ENCODE peak calls at places on chromosomes 4 and X, in seven cellular contexts. One of them, this sample, is unnamed.

GRCh38 chrX:152635941-152636340 is 1.8 kb upstream of the GABRQ start:
- DNase-seq in cardiac muscle cell: peak; percentile 58
- DNase-seq in fibroblast of mammary gland: peak; percentile 65
- DNase-seq in astrocyte of the spinal cord: peak; percentile 65
- DNase-seq in psoas muscle: no peak
- DNase-seq in epithelial cell of esophagus: peak; percentile 55
- DNase-seq in ovary: no peak
- DNase-seq in this sample: no peak

GRCh38 chr4:28443786-28444412 is 1583.3 kb downstream of the STIM2 start:
- DNase-seq in cardiac muscle cell: peak; percentile 9
- DNase-seq in fibroblast of mammary gland: peak; percentile 58
- DNase-seq in astrocyte of the spinal cord: no peak
- DNase-seq in psoas muscle: no peak
- DNase-seq in epithelial cell of esophagus: peak; percentile 77
- DNase-seq in ovary: no peak
- DNase-seq in this sample: no peak

GRCh38 chr4:157196050-157196449 is 24.5 kb upstream of the GRIA2 start:
- DNase-seq in cardiac muscle cell: no peak
- DNase-seq in fibroblast of mammary gland: no peak
- DNase-seq in astrocyte of the spinal cord: no peak
- DNase-seq in psoas muscle: no peak
- DNase-seq in epithelial cell of esophagus: no peak
- DNase-seq in ovary: no peak
- DNase-seq in this sample: no peak

GRCh38 chrX:68757331-68757730 is 71.5 kb upstream of the EFNB1 start:
- DNase-seq in cardiac muscle cell: no peak
- DNase-seq in fibroblast of mammary gland: no peak
- DNase-seq in astrocyte of the spinal cord: no peak
- DNase-seq in psoas muscle: no peak
- DNase-seq in epithelial cell of esophagus: no peak
- DNase-seq in ovary: no peak
- DNase-seq in this sample: peak; percentile 46

GRCh38 chr4:76689079-76689817 is 208.7 kb downstream of the SOWAHB start:
- DNase-seq in cardiac muscle cell: peak; percentile 75
- DNase-seq in fibroblast of mammary gland: no peak
- DNase-seq in astrocyte of the spinal cord: peak; percentile 39
- DNase-seq in psoas muscle: peak; percentile 30
- DNase-seq in epithelial cell of esophagus: peak; percentile 79
- DNase-seq in ovary: peak; percentile 14
- DNase-seq in this sample: no peak

GRCh38 chr4:152981278-152981677 is 45.2 kb downstream of the FHDC1 start:
- DNase-seq in cardiac muscle cell: no peak
- DNase-seq in fibroblast of mammary gland: no peak
- DNase-seq in astrocyte of the spinal cord: no peak
- DNase-seq in psoas muscle: no peak
- DNase-seq in epithelial cell of esophagus: peak; percentile 85
- DNase-seq in ovary: no peak
- DNase-seq in this sample: no peak

GRCh38 chrX:40106677-40107290 is 9.0 kb upstream of the BCOR start:
- DNase-seq in cardiac muscle cell: no peak
- DNase-seq in fibroblast of mammary gland: no peak
- DNase-seq in astrocyte of the spinal cord: no peak
- DNase-seq in psoas muscle: no peak
- DNase-seq in epithelial cell of esophagus: no peak
- DNase-seq in ovary: no peak
- DNase-seq in this sample: no peak

GRCh38 chr4:24321151-24321550 is 263.2 kb downstream of the DHX15 start:
- DNase-seq in cardiac muscle cell: no peak
- DNase-seq in fibroblast of mammary gland: peak; percentile 73
- DNase-seq in astrocyte of the spinal cord: peak; percentile 81
- DNase-seq in psoas muscle: no peak
- DNase-seq in epithelial cell of esophagus: peak; percentile 83
- DNase-seq in ovary: no peak
- DNase-seq in this sample: no peak

GRCh38 chr4:143617994-143618679 is 82.3 kb downstream of the FREM3 start:
- DNase-seq in cardiac muscle cell: no peak
- DNase-seq in fibroblast of mammary gland: peak; percentile 41
- DNase-seq in astrocyte of the spinal cord: peak; percentile 6
- DNase-seq in psoas muscle: no peak
- DNase-seq in epithelial cell of esophagus: no peak
- DNase-seq in ovary: peak; percentile 8
- DNase-seq in this sample: no peak

GRCh38 chrX:39855748-39856129 is 242.0 kb downstream of the BCOR start:
- DNase-seq in cardiac muscle cell: no peak
- DNase-seq in fibroblast of mammary gland: peak; percentile 29
- DNase-seq in astrocyte of the spinal cord: no peak
- DNase-seq in psoas muscle: no peak
- DNase-seq in epithelial cell of esophagus: peak; percentile 13
- DNase-seq in ovary: no peak
- DNase-seq in this sample: no peak

GRCh38 chrX:155048997-155049619 is 21.8 kb downstream of the CMC4 start:
- DNase-seq in cardiac muscle cell: peak; percentile 67
- DNase-seq in fibroblast of mammary gland: peak; percentile 68
- DNase-seq in astrocyte of the spinal cord: peak; percentile 53
- DNase-seq in psoas muscle: peak; percentile 19
- DNase-seq in epithelial cell of esophagus: peak; percentile 55
- DNase-seq in ovary: peak; percentile 32
- DNase-seq in this sample: no peak

DNA sequence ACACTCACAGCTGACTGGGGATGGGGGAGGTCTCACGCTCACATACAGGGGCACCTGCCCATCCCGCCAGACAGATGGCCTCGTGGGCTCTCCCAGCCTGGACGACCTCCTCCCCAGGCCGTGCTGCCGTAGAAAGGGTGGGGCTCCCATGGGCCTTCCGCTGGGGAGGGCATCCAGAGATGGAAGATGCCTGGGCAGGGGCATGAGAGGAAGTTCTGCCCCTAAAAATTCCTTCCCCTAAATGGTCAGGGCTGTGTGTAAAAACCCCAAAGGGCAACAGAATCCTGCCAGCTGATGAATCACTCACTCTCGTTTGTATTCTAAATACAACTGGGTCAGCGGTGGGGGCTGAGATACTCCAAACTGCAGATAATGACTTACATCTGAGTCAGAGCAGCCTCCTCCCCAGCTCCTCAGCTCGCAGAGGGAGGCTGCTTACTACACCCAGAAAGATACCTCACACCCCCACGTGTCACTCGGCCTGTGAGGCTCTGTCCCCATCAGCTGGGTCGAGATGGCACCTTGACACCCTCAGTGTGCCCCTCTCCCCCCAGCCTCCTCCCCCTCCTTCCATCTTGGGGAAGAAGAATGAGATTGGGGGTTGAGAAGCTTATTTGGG is 10.1 kb downstream of the WDR1 start:
- DNase-seq in cardiac muscle cell: no peak
- DNase-seq in fibroblast of mammary gland: peak; percentile 97
- DNase-seq in astrocyte of the spinal cord: peak; percentile 97
- DNase-seq in psoas muscle: peak; percentile 80
- DNase-seq in epithelial cell of esophagus: peak; percentile 97
- DNase-seq in ovary: peak; percentile 83
- DNase-seq in this sample: no peak
- H3K4me3 ChIP-seq in cardiac muscle cell: no peak overlapping the region
- H3K4me3 ChIP-seq in fibroblast of mammary gland: peak overlapping the region; percentile 26
- H3K4me3 ChIP-seq in astrocyte of the spinal cord: peak overlapping the region; percentile 4
- H3K4me3 ChIP-seq in psoas muscle: peak overlapping the region; percentile 41
- H3K4me3 ChIP-seq in epithelial cell of esophagus: no peak overlapping the region
- H3K4me3 ChIP-seq in ovary: peak overlapping the region; percentile 33
- H3K4me3 ChIP-seq in this sample: no peak overlapping the region

GRCh38 chr4:7853271-7853670 is 86.4 kb downstream of the AFAP1 start:
- DNase-seq in cardiac muscle cell: no peak
- DNase-seq in fibroblast of mammary gland: no peak
- DNase-seq in astrocyte of the spinal cord: no peak
- DNase-seq in psoas muscle: no peak
- DNase-seq in epithelial cell of esophagus: no peak
- DNase-seq in ovary: no peak
- DNase-seq in this sample: no peak

GRCh38 chr4:7852568-7853185 is 87.0 kb downstream of the AFAP1 start:
- DNase-seq in cardiac muscle cell: no peak
- DNase-seq in fibroblast of mammary gland: no peak
- DNase-seq in astrocyte of the spinal cord: peak; percentile 87
- DNase-seq in psoas muscle: no peak
- DNase-seq in epithelial cell of esophagus: peak; percentile 63
- DNase-seq in ovary: no peak
- DNase-seq in this sample: no peak

GRCh38 chr4:7847206-7847605 is 92.5 kb downstream of the AFAP1 start:
- DNase-seq in cardiac muscle cell: no peak
- DNase-seq in fibroblast of mammary gland: no peak
- DNase-seq in astrocyte of the spinal cord: no peak
- DNase-seq in psoas muscle: no peak
- DNase-seq in epithelial cell of esophagus: no peak
- DNase-seq in ovary: no peak
- DNase-seq in this sample: no peak

GRCh38 chr4:7854211-7854610 is 85.5 kb downstream of the AFAP1 start:
- DNase-seq in cardiac muscle cell: no peak
- DNase-seq in fibroblast of mammary gland: no peak
- DNase-seq in astrocyte of the spinal cord: no peak
- DNase-seq in psoas muscle: no peak
- DNase-seq in epithelial cell of esophagus: no peak
- DNase-seq in ovary: no peak
- DNase-seq in this sample: no peak

GRCh38 chr4:7850489-7850888 is 89.2 kb downstream of the AFAP1 start:
- DNase-seq in cardiac muscle cell: no peak
- DNase-seq in fibroblast of mammary gland: no peak
- DNase-seq in astrocyte of the spinal cord: no peak
- DNase-seq in psoas muscle: no peak
- DNase-seq in epithelial cell of esophagus: no peak
- DNase-seq in ovary: no peak
- DNase-seq in this sample: no peak
- TF ChIP-seq CTCF in cardiac muscle cell: no peak
- TF ChIP-seq CTCF in fibroblast of mammary gland: no peak
- TF ChIP-seq CTCF in astrocyte of the spinal cord: no peak
- TF ChIP-seq CTCF in psoas muscle: no peak
- TF ChIP-seq CTCF in epithelial cell of esophagus: no peak
- TF ChIP-seq CTCF in ovary: no peak
- TF ChIP-seq CTCF in this sample: no peak

GRCh38 chr4:169188204-169188603 is 82.6 kb downstream of the SH3RF1 start:
- DNase-seq in cardiac muscle cell: no peak
- DNase-seq in fibroblast of mammary gland: no peak
- DNase-seq in astrocyte of the spinal cord: no peak
- DNase-seq in psoas muscle: no peak
- DNase-seq in epithelial cell of esophagus: no peak
- DNase-seq in ovary: no peak
- DNase-seq in this sample: no peak

GRCh38 chr4:169185133-169185956 is 85.4 kb downstream of the SH3RF1 start:
- DNase-seq in cardiac muscle cell: no peak
- DNase-seq in fibroblast of mammary gland: no peak
- DNase-seq in astrocyte of the spinal cord: no peak
- DNase-seq in psoas muscle: no peak
- DNase-seq in epithelial cell of esophagus: peak; percentile 18
- DNase-seq in ovary: no peak
- DNase-seq in this sample: no peak

GRCh38 chr4:169184236-169184635 is 86.5 kb downstream of the SH3RF1 start:
- DNase-seq in cardiac muscle cell: no peak
- DNase-seq in fibroblast of mammary gland: peak; percentile 60
- DNase-seq in astrocyte of the spinal cord: no peak
- DNase-seq in psoas muscle: no peak
- DNase-seq in epithelial cell of esophagus: no peak
- DNase-seq in ovary: no peak
- DNase-seq in this sample: no peak

GRCh38 chr4:169184686-169185085 is 86.1 kb downstream of the SH3RF1 start:
- DNase-seq in cardiac muscle cell: no peak
- DNase-seq in fibroblast of mammary gland: no peak
- DNase-seq in astrocyte of the spinal cord: no peak
- DNase-seq in psoas muscle: no peak
- DNase-seq in epithelial cell of esophagus: peak; percentile 49
- DNase-seq in ovary: no peak
- DNase-seq in this sample: no peak

DNA sequence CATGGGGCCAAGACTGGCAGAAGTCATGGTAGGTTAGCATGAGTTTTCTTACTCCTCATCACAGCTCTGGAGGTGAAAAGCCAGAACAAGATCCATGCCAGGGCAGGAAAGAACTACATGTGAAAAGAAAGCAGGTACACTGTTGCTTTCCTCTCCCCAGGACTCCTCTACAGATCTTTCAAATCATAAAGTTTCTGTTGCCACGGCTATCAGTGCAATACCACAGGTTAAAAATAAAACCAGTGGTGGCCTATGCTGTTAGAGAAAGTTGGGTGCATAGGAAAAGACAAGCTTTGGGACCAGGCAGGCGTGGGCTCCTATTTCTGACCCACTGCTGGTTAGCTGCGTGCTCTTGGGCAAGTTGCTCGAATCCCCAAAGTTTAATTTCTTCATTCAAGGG is 81.4 kb downstream of the SH3RF1 start:
- DNase-seq in cardiac muscle cell: no peak
- DNase-seq in fibroblast of mammary gland: no peak
- DNase-seq in astrocyte of the spinal cord: no peak
- DNase-seq in psoas muscle: no peak
- DNase-seq in epithelial cell of esophagus: no peak
- DNase-seq in ovary: no peak
- DNase-seq in this sample: no peak
- H3K4me3 ChIP-seq in cardiac muscle cell: no peak overlapping the region
- H3K4me3 ChIP-seq in fibroblast of mammary gland: no peak overlapping the region
- H3K4me3 ChIP-seq in astrocyte of the spinal cord: no peak overlapping the region
- H3K4me3 ChIP-seq in psoas muscle: no peak overlapping the region
- H3K4me3 ChIP-seq in epithelial cell of esophagus: no peak overlapping the region
- H3K4me3 ChIP-seq in ovary: no peak overlapping the region
- H3K4me3 ChIP-seq in this sample: no peak overlapping the region

GRCh38 chrX:489805-490204 is 103.1 kb upstream of the PPP2R3B start:
- DNase-seq in cardiac muscle cell: no peak
- DNase-seq in fibroblast of mammary gland: no peak
- DNase-seq in astrocyte of the spinal cord: no peak
- DNase-seq in psoas muscle: no peak
- DNase-seq in epithelial cell of esophagus: no peak
- DNase-seq in ovary: no peak
- DNase-seq in this sample: no peak
- TF ChIP-seq CTCF in cardiac muscle cell: no peak
- TF ChIP-seq CTCF in fibroblast of mammary gland: no peak
- TF ChIP-seq CTCF in astrocyte of the spinal cord: no peak
- TF ChIP-seq CTCF in psoas muscle: no peak
- TF ChIP-seq CTCF in epithelial cell of esophagus: no peak
- TF ChIP-seq CTCF in ovary: no peak
- TF ChIP-seq CTCF in this sample: no peak